ENCODE peak calls at places on chromosomes 3 and 15, in four cellular contexts. One of them, this sample, is unnamed. For H3K36me3, the result is how much of the 10 kb centered on the place peaks cover.

GRCh38 chr3:55163421-55163820 is 235.6 kb upstream of the LRTM1 start:
- DNase-seq in esophagus squamous epithelium: no peak
- DNase-seq in K562: no peak
- DNase-seq in lung: no peak
- DNase-seq in this sample: no peak

GRCh38 chr15:85727068-85727467 is 67.7 kb downstream of the KLHL25 start:
- DNase-seq in esophagus squamous epithelium: no peak
- DNase-seq in K562: no peak
- DNase-seq in lung: no peak
- DNase-seq in this sample: no peak

GRCh38 chr3:125683067-125683844 is 88.0 kb upstream of the OSBPL11 start:
- DNase-seq in esophagus squamous epithelium: no peak
- DNase-seq in K562: no peak
- DNase-seq in lung: no peak
- DNase-seq in this sample: no peak

GRCh38 chr3:156036258-156037053 is 83.9 kb upstream of the KCNAB1 start:
- DNase-seq in esophagus squamous epithelium: no peak
- DNase-seq in K562: no peak
- DNase-seq in lung: no peak
- DNase-seq in this sample: no peak

GRCh38 chr3:138686771-138687221 is 78.2 kb downstream of the FAIM start:
- DNase-seq in esophagus squamous epithelium: no peak
- DNase-seq in K562: no peak
- DNase-seq in lung: no peak
- DNase-seq in this sample: no peak

GRCh38 chr3:103459815-103460214 is 1025.0 kb downstream of the ZPLD1 start:
- DNase-seq in esophagus squamous epithelium: no peak
- DNase-seq in K562: no peak
- DNase-seq in lung: no peak
- DNase-seq in this sample: no peak

GRCh38 chr3:72625616-72626337 is 222.5 kb downstream of the SHQ1 start:
- DNase-seq in esophagus squamous epithelium: no peak
- DNase-seq in K562: no peak
- DNase-seq in lung: no peak
- DNase-seq in this sample: no peak

GRCh38 chr3:188274249-188274915 is 120.4 kb downstream of the LPP start:
- DNase-seq in esophagus squamous epithelium: no peak
- DNase-seq in K562: no peak
- DNase-seq in lung: no peak
- DNase-seq in this sample: no peak

GRCh38 chr3:23748398-23749110 is 57.2 kb upstream of the UBE2E1 start:
- DNase-seq in esophagus squamous epithelium: no peak
- DNase-seq in K562: no peak
- DNase-seq in lung: peak
- DNase-seq in this sample: no peak

GRCh38 chr3:99199021-99199420 is 297.5 kb upstream of the DCBLD2 start:
- DNase-seq in esophagus squamous epithelium: no peak
- DNase-seq in K562: no peak
- DNase-seq in lung: no peak
- DNase-seq in this sample: no peak

GRCh38 chr15:29925227-29926082 is 103.2 kb upstream of the TJP1 start:
- DNase-seq in esophagus squamous epithelium: no peak
- DNase-seq in K562: peak
- DNase-seq in lung: peak
- DNase-seq in this sample: no peak

GRCh38 chr3:129596194-129597086 is 10.0 kb downstream of the PLXND1 start:
- DNase-seq in esophagus squamous epithelium: no peak
- DNase-seq in K562: peak
- DNase-seq in lung: peak
- DNase-seq in this sample: peak

GRCh38 chr15:100002091-100002620 is 268.9 kb upstream of the LYSMD4 start:
- DNase-seq in esophagus squamous epithelium: no peak
- DNase-seq in K562: no peak
- DNase-seq in lung: no peak
- DNase-seq in this sample: no peak

GRCh38 chr3:14397531-14397930 is 4.9 kb upstream of the SLC6A6 start:
- DNase-seq in esophagus squamous epithelium: no peak
- DNase-seq in K562: no peak
- DNase-seq in lung: no peak
- DNase-seq in this sample: no peak

GRCh38 chr15:67720556-67721175 is 104.6 kb upstream of the SKOR1 start:
- DNase-seq in esophagus squamous epithelium: no peak
- DNase-seq in K562: no peak
- DNase-seq in lung: no peak
- DNase-seq in this sample: no peak

GRCh38 chr3:169534439-169534838 is 129.1 kb downstream of the MECOM start:
- DNase-seq in esophagus squamous epithelium: no peak
- DNase-seq in K562: no peak
- DNase-seq in lung: no peak
- DNase-seq in this sample: no peak

GRCh38 chr3:17602126-17602525 is 140.3 kb downstream of the TBC1D5 start:
- DNase-seq in esophagus squamous epithelium: no peak
- DNase-seq in K562: no peak
- DNase-seq in lung: no peak
- DNase-seq in this sample: no peak

GRCh38 chr3:40417845-40418543 is 31.0 kb downstream of the ENTPD3 start:
- DNase-seq in esophagus squamous epithelium: no peak
- DNase-seq in K562: peak
- DNase-seq in lung: no peak
- DNase-seq in this sample: no peak

DNA sequence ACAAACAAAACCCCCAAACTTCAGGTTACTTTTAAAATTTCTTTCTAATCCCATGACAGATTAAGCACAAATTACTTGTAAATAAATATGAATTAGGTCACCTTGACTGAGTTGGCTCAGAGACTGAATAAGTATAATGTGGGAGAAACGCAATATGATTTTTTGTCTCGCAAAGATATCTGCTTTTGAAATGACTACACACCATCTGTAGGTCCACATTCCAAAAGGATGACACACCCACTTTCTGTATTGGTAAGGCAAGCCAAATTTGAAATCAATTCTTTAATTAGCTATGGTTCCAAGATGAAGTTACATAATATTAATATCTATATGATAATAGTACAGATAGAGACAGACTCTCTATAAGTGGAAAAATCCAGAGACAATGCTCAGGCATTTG is 66.9 kb upstream of the CSPG5 start:
- DNase-seq in esophagus squamous epithelium: no peak
- DNase-seq in K562: no peak
- DNase-seq in lung: no peak
- DNase-seq in this sample: no peak
- H3K36me3 ChIP-seq in esophagus squamous epithelium: half or more
- H3K36me3 ChIP-seq in K562: half or more
- H3K36me3 ChIP-seq in lung: under half
- H3K36me3 ChIP-seq in this sample: under half

GRCh38 chr15:28118083-28118482 is 19.0 kb upstream of the OCA2 start:
- DNase-seq in esophagus squamous epithelium: no peak
- DNase-seq in K562: no peak
- DNase-seq in lung: no peak
- DNase-seq in this sample: no peak

GRCh38 chr15:28117591-28117990 is 18.5 kb upstream of the OCA2 start:
- DNase-seq in esophagus squamous epithelium: no peak
- DNase-seq in K562: no peak
- DNase-seq in lung: no peak
- DNase-seq in this sample: no peak

GRCh38 chr15:28115871-28116270 is 16.8 kb upstream of the OCA2 start:
- DNase-seq in esophagus squamous epithelium: no peak
- DNase-seq in K562: no peak
- DNase-seq in lung: no peak
- DNase-seq in this sample: no peak

GRCh38 chr15:28118531-28118930 is 19.4 kb upstream of the OCA2 start:
- DNase-seq in esophagus squamous epithelium: no peak
- DNase-seq in K562: no peak
- DNase-seq in lung: no peak
- DNase-seq in this sample: no peak

DNA sequence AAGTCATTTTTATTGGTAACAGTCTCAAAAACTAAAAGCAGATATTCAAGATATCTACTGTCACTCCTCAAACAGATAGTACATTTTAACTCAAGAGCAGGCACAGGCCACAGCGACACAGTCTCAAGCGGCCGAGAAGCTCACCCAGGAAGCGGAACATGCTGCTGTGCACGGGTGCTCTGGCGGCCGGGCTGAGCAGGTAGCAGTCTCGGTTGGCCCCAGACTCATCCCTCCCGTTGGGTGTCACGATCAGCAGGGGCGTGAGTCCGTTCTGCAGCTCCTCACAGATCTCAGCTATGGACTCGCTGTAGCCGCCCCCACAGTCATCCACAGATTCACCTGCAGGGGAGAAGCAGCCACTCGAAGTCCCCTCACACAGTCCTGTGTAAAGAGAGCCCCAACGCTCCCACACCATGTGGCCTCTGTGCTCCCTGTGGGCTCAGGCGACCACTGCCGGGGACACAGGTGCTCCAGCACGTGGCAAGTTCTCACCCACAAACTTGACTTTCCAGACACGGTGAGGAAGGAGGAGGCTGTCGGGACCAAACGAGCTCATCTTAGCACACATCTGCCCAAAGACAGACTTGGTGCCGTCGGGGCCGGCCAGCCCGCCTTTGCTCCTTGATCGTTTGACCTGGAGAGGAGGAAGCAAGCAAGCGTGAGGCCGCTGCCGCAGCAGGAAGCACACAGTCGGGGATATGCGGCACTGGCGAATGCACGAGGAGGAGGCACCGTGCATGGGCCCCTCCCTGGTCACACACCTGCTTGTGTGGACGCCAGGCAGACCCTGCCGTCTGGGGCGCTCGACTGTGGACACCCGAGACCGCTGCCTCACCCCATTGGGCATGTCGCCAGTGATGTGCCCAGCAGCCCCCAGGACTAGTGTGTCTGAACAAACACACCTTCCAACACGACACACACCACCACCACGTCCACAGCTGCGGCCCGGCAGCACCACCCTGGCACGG is 17.7 kb upstream of the OCA2 start:
- DNase-seq in esophagus squamous epithelium: no peak
- DNase-seq in K562: no peak
- DNase-seq in lung: no peak
- DNase-seq in this sample: no peak
- H3K36me3 ChIP-seq in esophagus squamous epithelium: half or more
- H3K36me3 ChIP-seq in K562: half or more
- H3K36me3 ChIP-seq in lung: under half
- H3K36me3 ChIP-seq in this sample: half or more

DNA sequence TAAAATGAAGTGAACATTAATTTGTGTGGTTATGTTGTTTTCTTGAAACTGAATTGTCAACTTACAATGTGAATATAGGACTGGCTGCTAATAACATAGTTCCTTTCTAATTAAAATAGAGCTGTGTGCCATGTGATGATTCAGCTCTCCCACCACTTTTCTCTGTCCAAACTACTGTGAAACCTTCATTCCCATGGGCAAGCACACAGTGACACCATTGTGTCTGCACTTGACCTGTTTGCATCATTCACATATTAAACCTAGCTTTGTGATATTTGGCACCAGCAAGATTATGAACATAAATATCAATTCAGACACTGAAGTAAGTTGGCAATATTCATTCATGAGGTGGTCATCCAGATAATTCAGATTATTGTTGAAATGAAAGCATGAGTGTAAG is 78.8 kb upstream of the TCF12 start:
- DNase-seq in esophagus squamous epithelium: no peak
- DNase-seq in K562: no peak
- DNase-seq in lung: no peak
- DNase-seq in this sample: no peak
- H3K36me3 ChIP-seq in esophagus squamous epithelium: under half
- H3K36me3 ChIP-seq in K562: under half
- H3K36me3 ChIP-seq in lung: under half
- H3K36me3 ChIP-seq in this sample: under half

GRCh38 chr3:12705981-12706380 is 42.1 kb upstream of the RAF1 start:
- DNase-seq in esophagus squamous epithelium: no peak
- DNase-seq in K562: peak
- DNase-seq in lung: no peak
- DNase-seq in this sample: no peak
- H3K36me3 ChIP-seq in esophagus squamous epithelium: under half
- H3K36me3 ChIP-seq in K562: under half
- H3K36me3 ChIP-seq in lung: under half
- H3K36me3 ChIP-seq in this sample: under half

GRCh38 chr3:149199474-149199873 is 22.2 kb downstream of the CP start:
- DNase-seq in esophagus squamous epithelium: no peak
- DNase-seq in K562: no peak
- DNase-seq in lung: no peak
- DNase-seq in this sample: no peak
- H3K36me3 ChIP-seq in esophagus squamous epithelium: under half
- H3K36me3 ChIP-seq in K562: under half
- H3K36me3 ChIP-seq in lung: under half
- H3K36me3 ChIP-seq in this sample: under half

DNA sequence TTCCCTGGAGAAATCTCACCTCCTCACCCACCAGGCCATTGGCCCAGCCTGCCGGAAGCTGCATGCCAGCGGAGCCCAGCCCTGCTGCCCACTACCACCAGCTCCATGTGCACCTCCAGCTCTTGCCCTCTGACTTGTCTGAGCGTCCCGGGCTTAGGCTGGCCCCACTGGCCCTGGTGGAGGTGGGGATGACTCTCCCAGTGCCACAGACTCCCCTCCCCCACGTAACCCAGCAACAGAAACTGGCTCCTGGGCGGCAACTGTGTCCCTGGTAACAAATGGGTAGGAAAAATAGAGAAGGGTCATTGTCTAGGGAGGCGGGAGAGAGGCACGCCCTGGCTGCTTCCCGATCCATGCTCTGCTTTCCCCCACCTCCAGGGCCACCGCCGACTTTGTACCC is 11.0 kb upstream of the SEMA3B start:
- DNase-seq in esophagus squamous epithelium: no peak
- DNase-seq in K562: no peak
- DNase-seq in lung: no peak
- DNase-seq in this sample: no peak
- H3K36me3 ChIP-seq in esophagus squamous epithelium: half or more
- H3K36me3 ChIP-seq in K562: under half
- H3K36me3 ChIP-seq in lung: under half
- H3K36me3 ChIP-seq in this sample: under half

GRCh38 chr3:186054481-186055399 is 54.1 kb downstream of the ETV5 start:
- DNase-seq in esophagus squamous epithelium: no peak
- DNase-seq in K562: no peak
- DNase-seq in lung: no peak
- DNase-seq in this sample: no peak

GRCh38 chr3:186049001-186049400 is 59.9 kb downstream of the ETV5 start:
- DNase-seq in esophagus squamous epithelium: no peak
- DNase-seq in K562: no peak
- DNase-seq in lung: no peak
- DNase-seq in this sample: no peak

GRCh38 chr3:186053954-186054353 is 54.9 kb downstream of the ETV5 start:
- DNase-seq in esophagus squamous epithelium: no peak
- DNase-seq in K562: no peak
- DNase-seq in lung: no peak
- DNase-seq in this sample: no peak

GRCh38 chr3:186048119-186048518 is 60.8 kb downstream of the ETV5 start:
- DNase-seq in esophagus squamous epithelium: no peak
- DNase-seq in K562: no peak
- DNase-seq in lung: no peak
- DNase-seq in this sample: no peak

DNA sequence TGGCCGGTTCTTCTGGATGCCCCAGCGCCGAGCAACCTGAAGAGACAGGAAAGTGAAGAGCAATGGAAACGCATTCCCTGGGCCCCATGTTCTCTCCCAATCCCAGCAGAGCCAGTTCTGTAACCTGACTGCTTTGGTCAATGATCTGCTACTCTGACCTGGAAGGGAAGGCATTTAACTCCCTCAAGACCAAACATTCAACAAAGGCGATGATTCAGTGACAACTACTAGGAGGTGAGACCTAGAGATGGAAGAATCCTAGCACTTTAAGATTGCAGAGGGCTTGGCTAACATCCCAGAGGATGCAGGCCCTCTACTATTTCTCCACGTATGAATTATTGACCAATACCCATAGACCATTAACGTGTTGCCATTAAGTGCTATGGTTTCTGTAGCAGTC is 56.8 kb downstream of the ETV5 start:
- DNase-seq in esophagus squamous epithelium: no peak
- DNase-seq in K562: no peak
- DNase-seq in lung: no peak
- DNase-seq in this sample: no peak
- H3K36me3 ChIP-seq in esophagus squamous epithelium: under half
- H3K36me3 ChIP-seq in K562: under half
- H3K36me3 ChIP-seq in lung: under half
- H3K36me3 ChIP-seq in this sample: half or more